ENCODE peak calls at places on chromosome 7, in seven cellular contexts. Y, E, P, C, V, X and H are unnamed samples.
A peak's percentile ranks its signal among the peaks of the same experiment; 100 is the strongest.

GRCh38 chr7:66353547-66353946 is 148.4 kb downstream of the TPST1 start:
- DNase-seq in V (no peak), X (no peak), P (no peak), C (no peak), Y (no peak), E (no peak), H (no peak)

GRCh38 chr7:4235596-4235995 is 446.5 kb upstream of the FOXK1 start:
- DNase-seq in P (no peak), X (no peak), E (no peak), Y (no peak), C (no peak), V (no peak), H (no peak)

GRCh38 chr7:155466814-155467675 is 9.1 kb downstream of the EN2 start:
- DNase-seq in C (no peak), Y (peak; percentile 26), X (no peak), P (no peak), V (peak; percentile 66), E (no peak), H (no peak)

GRCh38 chr7:137970263-137970975 is 31.5 kb downstream of the CREB3L2 start:
- DNase-seq in X (no peak), P (no peak), C (no peak), Y (peak; percentile 92), E (no peak), V (no peak), H (no peak)

GRCh38 chr7:137682596-137682995 is 164.2 kb downstream of the DGKI start:
- DNase-seq in E (no peak), Y (peak; percentile 73), V (no peak), P (no peak), X (no peak), C (no peak), H (no peak)

GRCh38 chr7:64307254-64308018 is 6.3 kb upstream of the ZNF736 start:
- DNase-seq in E (peak; percentile 87), X (peak; percentile 95), P (peak; percentile 82), V (peak; percentile 96), Y (peak; percentile 81), C (peak; percentile 73), H (peak; percentile 90)

GRCh38 chr7:81990395-81990794 is 220.5 kb upstream of the HGF start:
- DNase-seq in Y (peak; percentile 1), E (no peak), X (no peak), V (no peak), C (no peak), P (no peak), H (no peak)

GRCh38 chr7:131327049-131327625 is 539 bp upstream of the MKLN1 start:
- DNase-seq in Y (peak; percentile 71), X (no peak), C (no peak), E (peak; percentile 45), P (no peak), V (no peak), H (no peak)

GRCh38 chr7:51288896-51289607 is 27.6 kb downstream of the COBL start:
- DNase-seq in X (no peak), Y (no peak), P (no peak), V (no peak), E (no peak), C (no peak), H (no peak)

GRCh38 chr7:117548035-117548434 is 68.2 kb downstream of the CFTR start:
- DNase-seq in P (no peak), V (no peak), E (no peak), X (no peak), Y (no peak), C (no peak), H (no peak)

GRCh38 chr7:150451833-150452431 is 1.5 kb downstream of the GIMAP8 start:
- DNase-seq in C (no peak), P (no peak), Y (no peak), E (no peak), X (no peak), V (no peak), H (no peak)

GRCh38 chr7:150341263-150342118 is at the start of gene RARRES2:
- DNase-seq in V (no peak), X (peak; percentile 78), Y (no peak), E (peak; percentile 90), P (no peak), C (no peak), H (no peak)

GRCh38 chr7:104758504-104758903 is 255.5 kb upstream of the KMT2E start:
- DNase-seq in V (no peak), P (no peak), X (no peak), Y (no peak), E (no peak), C (no peak), H (no peak)

GRCh38 chr7:127726481-127726880 is 74.5 kb downstream of the SND1 start:
- DNase-seq in X (no peak), C (no peak), E (no peak), V (no peak), P (no peak), Y (no peak), H (no peak)

GRCh38 chr7:116776610-116777289 is 85.6 kb upstream of the CAPZA2 start:
- DNase-seq in X (peak; percentile 28), V (no peak), E (no peak), Y (peak; percentile 91), C (no peak), P (no peak), H (no peak)

GRCh38 chr7:133794490-133794889 is 332.6 kb upstream of the LRGUK start:
- DNase-seq in E (no peak), V (peak; percentile 39), X (no peak), Y (no peak), P (no peak), C (no peak), H (no peak)

GRCh38 chr7:4045450-4045849 is 636.6 kb upstream of the FOXK1 start:
- DNase-seq in C (no peak), P (no peak), V (no peak), X (no peak), Y (no peak), E (no peak), H (no peak)

GRCh38 chr7:47535033-47535703 is 46.7 kb downstream of the TNS3 start:
- DNase-seq in Y (peak; percentile 22), V (no peak), P (no peak), C (no peak), E (no peak), X (no peak), H (no peak)

GRCh38 chr7:45646996-45647411 is 72.8 kb downstream of the ADCY1 start:
- DNase-seq in V (no peak), Y (no peak), P (no peak), X (no peak), E (no peak), C (no peak), H (no peak)

GRCh38 chr7:36217961-36218284 is 64.9 kb downstream of the EEPD1 start:
- DNase-seq in V (no peak), E (no peak), C (no peak), Y (no peak), P (no peak), X (no peak), H (no peak)

GRCh38 chr7:1025747-1026581 is 18.4 kb upstream of the GPR146 start:
- DNase-seq in E (no peak), P (no peak), Y (no peak), V (peak; percentile 96), X (peak; percentile 95), C (no peak), H (no peak)

GRCh38 chr7:7843240-7843639 is 124.8 kb upstream of the RPA3 start:
- DNase-seq in X (no peak), Y (no peak), E (no peak), V (no peak), P (no peak), C (no peak), H (no peak)

GRCh38 chr7:25238056-25238745 is 9.9 kb upstream of the NPVF start:
- DNase-seq in P (no peak), X (no peak), Y (no peak), V (no peak), E (no peak), C (no peak), H (no peak)

GRCh38 chr7:80066646-80067045 is 68.0 kb upstream of the GNAI1 start:
- DNase-seq in Y (no peak), E (no peak), C (no peak), P (no peak), V (no peak), X (no peak), H (no peak)

GRCh38 chr7:102874166-102874829 is 38.5 kb upstream of the LRRC17 start:
- DNase-seq in Y (peak; percentile 95), P (no peak), V (no peak), X (no peak), C (no peak), E (no peak), H (no peak)

GRCh38 chr7:100578246-100579183 is 4.8 kb upstream of the SAP25 start:
- DNase-seq in P (no peak), X (no peak), V (no peak), C (no peak), Y (no peak), E (no peak), H (no peak)

GRCh38 chr7:1536768-1537630 is 6.5 kb downstream of the MAFK start:
- DNase-seq in Y (peak; percentile 99), X (peak; percentile 96), V (no peak), P (no peak), C (no peak), E (peak; percentile 98), H (no peak)

GRCh38 chr7:36227223-36227622 is 74.2 kb downstream of the EEPD1 start:
- DNase-seq in C (no peak), V (no peak), X (no peak), Y (peak; percentile 22), P (no peak), E (peak; percentile 64), H (no peak)

GRCh38 chr7:138919256-138919655 is 61.9 kb downstream of the KIAA1549 start:
- DNase-seq in Y (peak; percentile 25), V (no peak), C (no peak), X (no peak), E (no peak), P (no peak), H (no peak)

GRCh38 chr7:2519119-2519930 is at the start of gene LFNG:
- DNase-seq in Y (peak; percentile 90), C (peak; percentile 74), X (peak; percentile 86), V (peak; percentile 89), P (no peak), E (peak; percentile 84), H (peak; percentile 89)

GRCh38 chr7:79458796-79459195 is 5.3 kb upstream of the MAGI2 start:
- DNase-seq in X (no peak), P (no peak), E (no peak), Y (no peak), C (no peak), V (no peak), H (no peak)

GRCh38 chr7:43513236-43513635 is 69.7 kb upstream of the STK17A start:
- DNase-seq in C (no peak), V (peak; percentile 60), X (no peak), Y (peak; percentile 12), P (no peak), E (no peak), H (no peak)